ENCODE peak calls at places on chromosomes 12 and 14, in seven cellular contexts. One of them, this sample, is unnamed.

GRCh38 chr12:26109343-26109841 is 15.4 kb downstream of the BHLHE41 start:
- DNase-seq in RWPE1: no peak
- DNase-seq in PC-9: no peak
- DNase-seq in GM13976: no peak
- DNase-seq in fibroblast of the aortic adventitia: peak
- DNase-seq in MCF 10A: no peak
- DNase-seq in GM12865: no peak
- DNase-seq in this sample: no peak

GRCh38 chr14:101715209-101716076 is 46.1 kb upstream of the PPP2R5C start:
- DNase-seq in RWPE1: no peak
- DNase-seq in PC-9: no peak
- DNase-seq in GM13976: peak
- DNase-seq in fibroblast of the aortic adventitia: no peak
- DNase-seq in MCF 10A: no peak
- DNase-seq in GM12865: no peak
- DNase-seq in this sample: no peak

GRCh38 chr12:89350260-89350659 is 2.0 kb downstream of the DUSP6 start:
- DNase-seq in RWPE1: no peak
- DNase-seq in PC-9: no peak
- DNase-seq in GM13976: no peak
- DNase-seq in fibroblast of the aortic adventitia: no peak
- DNase-seq in MCF 10A: peak
- DNase-seq in GM12865: no peak
- DNase-seq in this sample: no peak

GRCh38 chr12:121181181-121181580 is 28.7 kb upstream of the P2RX4 start:
- DNase-seq in RWPE1: no peak
- DNase-seq in PC-9: no peak
- DNase-seq in GM13976: no peak
- DNase-seq in fibroblast of the aortic adventitia: peak
- DNase-seq in MCF 10A: peak
- DNase-seq in GM12865: no peak
- DNase-seq in this sample: no peak

GRCh38 chr14:49950275-49951250 is 57.7 kb downstream of the ARF6 start:
- DNase-seq in RWPE1: peak
- DNase-seq in PC-9: peak
- DNase-seq in GM13976: no peak
- DNase-seq in fibroblast of the aortic adventitia: no peak
- DNase-seq in MCF 10A: peak
- DNase-seq in GM12865: no peak
- DNase-seq in this sample: no peak

GRCh38 chr12:82781288-82782078 is 94.8 kb downstream of the TMTC2 start:
- DNase-seq in RWPE1: no peak
- DNase-seq in PC-9: no peak
- DNase-seq in GM13976: no peak
- DNase-seq in fibroblast of the aortic adventitia: no peak
- DNase-seq in MCF 10A: no peak
- DNase-seq in GM12865: no peak
- DNase-seq in this sample: no peak

GRCh38 chr12:11981174-11981733 is 89.5 kb upstream of the BCL2L14 start:
- DNase-seq in RWPE1: no peak
- DNase-seq in PC-9: no peak
- DNase-seq in GM13976: peak
- DNase-seq in fibroblast of the aortic adventitia: peak
- DNase-seq in MCF 10A: no peak
- DNase-seq in GM12865: peak
- DNase-seq in this sample: peak

GRCh38 chr12:89040146-89040964 is 311.9 kb downstream of the DUSP6 start:
- DNase-seq in RWPE1: no peak
- DNase-seq in PC-9: no peak
- DNase-seq in GM13976: peak
- DNase-seq in fibroblast of the aortic adventitia: peak
- DNase-seq in MCF 10A: no peak
- DNase-seq in GM12865: peak
- DNase-seq in this sample: peak

GRCh38 chr12:47520029-47520428 is 185.8 kb downstream of the RPAP3 start:
- DNase-seq in RWPE1: no peak
- DNase-seq in PC-9: no peak
- DNase-seq in GM13976: no peak
- DNase-seq in fibroblast of the aortic adventitia: no peak
- DNase-seq in MCF 10A: no peak
- DNase-seq in GM12865: no peak
- DNase-seq in this sample: no peak

GRCh38 chr12:10901427-10901826 is 7.9 kb downstream of the TAS2R13 start:
- DNase-seq in RWPE1: no peak
- DNase-seq in PC-9: no peak
- DNase-seq in GM13976: no peak
- DNase-seq in fibroblast of the aortic adventitia: no peak
- DNase-seq in MCF 10A: no peak
- DNase-seq in GM12865: no peak
- DNase-seq in this sample: no peak

GRCh38 chr12:132836803-132837331 is 8.2 kb upstream of the GOLGA3 start:
- DNase-seq in RWPE1: no peak
- DNase-seq in PC-9: no peak
- DNase-seq in GM13976: no peak
- DNase-seq in fibroblast of the aortic adventitia: no peak
- DNase-seq in MCF 10A: no peak
- DNase-seq in GM12865: peak
- DNase-seq in this sample: peak

GRCh38 chr12:107360033-107360432 is 266.7 kb upstream of the CRY1 start:
- DNase-seq in RWPE1: no peak
- DNase-seq in PC-9: no peak
- DNase-seq in GM13976: no peak
- DNase-seq in fibroblast of the aortic adventitia: no peak
- DNase-seq in MCF 10A: no peak
- DNase-seq in GM12865: no peak
- DNase-seq in this sample: no peak

GRCh38 chr12:124311292-124312109 is 16.6 kb downstream of the RFLNA start:
- DNase-seq in RWPE1: no peak
- DNase-seq in PC-9: no peak
- DNase-seq in GM13976: no peak
- DNase-seq in fibroblast of the aortic adventitia: no peak
- DNase-seq in MCF 10A: no peak
- DNase-seq in GM12865: no peak
- DNase-seq in this sample: peak

GRCh38 chr12:84986586-84986985 is 49.5 kb downstream of the TSPAN19 start:
- DNase-seq in RWPE1: no peak
- DNase-seq in PC-9: no peak
- DNase-seq in GM13976: no peak
- DNase-seq in fibroblast of the aortic adventitia: no peak
- DNase-seq in MCF 10A: no peak
- DNase-seq in GM12865: no peak
- DNase-seq in this sample: no peak

DNA sequence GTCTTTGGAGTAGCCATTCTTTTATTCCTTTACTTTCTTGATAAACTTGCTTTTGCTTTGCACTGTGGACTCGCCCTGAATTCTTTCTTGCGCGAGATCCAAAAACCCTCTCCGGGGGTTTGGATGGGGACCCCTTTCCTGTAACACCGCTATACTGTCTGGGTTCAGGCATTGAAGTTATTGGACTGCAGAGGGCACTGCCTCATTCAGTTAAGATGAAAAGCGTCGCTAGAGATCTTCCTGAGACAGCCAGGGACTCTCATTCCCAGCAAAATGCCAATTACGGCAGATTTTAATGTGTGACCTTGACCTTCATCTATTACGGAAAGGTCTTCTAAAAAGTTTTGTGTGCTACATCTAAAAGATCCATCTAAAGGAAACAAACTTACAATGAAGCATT is 17.3 kb upstream of the RIMKLB start:
- DNase-seq in RWPE1: no peak
- DNase-seq in PC-9: no peak
- DNase-seq in GM13976: no peak
- DNase-seq in fibroblast of the aortic adventitia: no peak
- DNase-seq in MCF 10A: no peak
- DNase-seq in GM12865: no peak
- DNase-seq in this sample: no peak
- TF ChIP-seq CTCF in RWPE1: no peak
- TF ChIP-seq CTCF in PC-9: no peak
- TF ChIP-seq CTCF in GM13976: no peak
- TF ChIP-seq CTCF in fibroblast of the aortic adventitia: no peak
- TF ChIP-seq CTCF in MCF 10A: no peak
- TF ChIP-seq CTCF in GM12865: no peak
- TF ChIP-seq CTCF in this sample: peak

GRCh38 chr12:113314121-113314529 is 20.8 kb downstream of the SLC8B1 start:
- DNase-seq in RWPE1: no peak
- DNase-seq in PC-9: no peak
- DNase-seq in GM13976: no peak
- DNase-seq in fibroblast of the aortic adventitia: no peak
- DNase-seq in MCF 10A: no peak
- DNase-seq in GM12865: no peak
- DNase-seq in this sample: no peak

GRCh38 chr12:113315358-113315757 is 19.6 kb downstream of the SLC8B1 start:
- DNase-seq in RWPE1: no peak
- DNase-seq in PC-9: no peak
- DNase-seq in GM13976: no peak
- DNase-seq in fibroblast of the aortic adventitia: no peak
- DNase-seq in MCF 10A: no peak
- DNase-seq in GM12865: no peak
- DNase-seq in this sample: no peak

GRCh38 chr12:113318046-113318656 is 16.8 kb downstream of the SLC8B1 start:
- DNase-seq in RWPE1: no peak
- DNase-seq in PC-9: no peak
- DNase-seq in GM13976: no peak
- DNase-seq in fibroblast of the aortic adventitia: no peak
- DNase-seq in MCF 10A: no peak
- DNase-seq in GM12865: no peak
- DNase-seq in this sample: no peak

GRCh38 chr12:113317122-113317521 is 17.8 kb downstream of the SLC8B1 start:
- DNase-seq in RWPE1: no peak
- DNase-seq in PC-9: no peak
- DNase-seq in GM13976: no peak
- DNase-seq in fibroblast of the aortic adventitia: no peak
- DNase-seq in MCF 10A: no peak
- DNase-seq in GM12865: no peak
- DNase-seq in this sample: no peak

GRCh38 chr12:113316155-113316554 is 18.8 kb downstream of the SLC8B1 start:
- DNase-seq in RWPE1: no peak
- DNase-seq in PC-9: no peak
- DNase-seq in GM13976: no peak
- DNase-seq in fibroblast of the aortic adventitia: no peak
- DNase-seq in MCF 10A: no peak
- DNase-seq in GM12865: no peak
- DNase-seq in this sample: no peak
- TF ChIP-seq CTCF in RWPE1: peak
- TF ChIP-seq CTCF in PC-9: peak
- TF ChIP-seq CTCF in GM13976: no peak
- TF ChIP-seq CTCF in fibroblast of the aortic adventitia: peak
- TF ChIP-seq CTCF in MCF 10A: no peak
- TF ChIP-seq CTCF in GM12865: no peak
- TF ChIP-seq CTCF in this sample: peak

DNA sequence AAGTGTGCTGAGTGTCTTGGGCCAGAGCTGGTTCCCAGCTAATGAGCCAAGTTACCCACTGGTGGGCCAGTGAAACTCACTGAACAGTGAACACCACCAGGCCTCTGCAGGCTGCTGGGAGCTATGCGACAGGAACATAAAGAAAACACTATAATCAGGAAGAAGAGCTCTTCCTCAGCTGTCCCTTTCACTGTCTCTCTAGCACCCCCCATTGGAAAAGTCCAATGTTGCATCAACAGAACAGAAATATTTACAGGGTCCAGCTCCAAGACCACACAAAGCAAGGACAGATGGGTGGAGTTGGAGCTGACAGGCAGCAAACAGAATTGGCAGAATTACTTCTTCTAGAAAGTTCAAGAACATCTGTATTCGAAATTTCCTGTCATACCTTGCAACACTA is 903.6 kb upstream of the TMEM132C start:
- DNase-seq in RWPE1: no peak
- DNase-seq in PC-9: no peak
- DNase-seq in GM13976: no peak
- DNase-seq in fibroblast of the aortic adventitia: no peak
- DNase-seq in MCF 10A: peak
- DNase-seq in GM12865: peak
- DNase-seq in this sample: no peak
- TF ChIP-seq CTCF in RWPE1: no peak
- TF ChIP-seq CTCF in PC-9: peak
- TF ChIP-seq CTCF in GM13976: no peak
- TF ChIP-seq CTCF in fibroblast of the aortic adventitia: peak
- TF ChIP-seq CTCF in MCF 10A: peak
- TF ChIP-seq CTCF in GM12865: peak
- TF ChIP-seq CTCF in this sample: peak

DNA sequence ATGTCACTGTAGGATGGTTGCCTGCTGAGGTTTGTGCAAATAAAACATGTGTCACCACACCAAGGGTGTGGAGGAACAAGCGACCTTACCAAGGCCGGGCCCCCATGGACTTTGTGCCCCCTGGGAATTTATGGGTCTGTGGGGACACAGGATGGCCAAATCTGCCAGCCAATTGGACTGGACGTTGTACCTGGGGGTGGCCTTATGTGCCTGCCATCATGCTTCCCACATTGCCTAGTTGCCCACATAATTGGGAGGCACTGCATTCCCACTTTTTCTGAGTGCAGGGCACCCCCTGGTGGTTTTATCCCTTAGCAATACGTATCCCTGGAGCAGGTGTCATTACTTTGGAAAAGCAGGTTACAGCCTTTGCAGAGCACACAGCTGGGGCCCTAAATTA is 92.6 kb upstream of the TMPO start:
- DNase-seq in RWPE1: no peak
- DNase-seq in PC-9: peak
- DNase-seq in GM13976: no peak
- DNase-seq in fibroblast of the aortic adventitia: no peak
- DNase-seq in MCF 10A: peak
- DNase-seq in GM12865: no peak
- DNase-seq in this sample: no peak
- TF ChIP-seq CTCF in RWPE1: no peak
- TF ChIP-seq CTCF in PC-9: peak
- TF ChIP-seq CTCF in GM13976: no peak
- TF ChIP-seq CTCF in fibroblast of the aortic adventitia: peak
- TF ChIP-seq CTCF in MCF 10A: peak
- TF ChIP-seq CTCF in GM12865: no peak
- TF ChIP-seq CTCF in this sample: no peak

GRCh38 chr12:14390885-14391530 is 25.5 kb downstream of the ATF7IP start:
- DNase-seq in RWPE1: no peak
- DNase-seq in PC-9: no peak
- DNase-seq in GM13976: no peak
- DNase-seq in fibroblast of the aortic adventitia: no peak
- DNase-seq in MCF 10A: no peak
- DNase-seq in GM12865: no peak
- DNase-seq in this sample: no peak
- TF ChIP-seq CTCF in RWPE1: no peak
- TF ChIP-seq CTCF in PC-9: no peak
- TF ChIP-seq CTCF in GM13976: no peak
- TF ChIP-seq CTCF in fibroblast of the aortic adventitia: no peak
- TF ChIP-seq CTCF in MCF 10A: no peak
- TF ChIP-seq CTCF in GM12865: no peak
- TF ChIP-seq CTCF in this sample: no peak